ENCODE peak calls at places on chromosomes 12 and 14, in ten cellular contexts. Z is B cell, K is pancreas, X is coronary artery, A is progenitor cell of endocrine pancreas, H is fibroblast of lung, C is neural progenitor cell, R is dorsolateral prefrontal cortex, I is uterus, W is tibial artery. E is an unnamed sample.

GRCh38 chr14:74566174-74567125 is 45.6 kb downstream of the LTBP2 start:
- DNase-seq in R (no peak), C (no peak), W (no peak), X (no peak), Z (no peak), H (peak; percentile 23), K (no peak), A (no peak), I (no peak), E (no peak)

GRCh38 chr14:53047302-53047701 is 96.5 kb upstream of the FERMT2 start:
- DNase-seq in W (no peak), A (no peak), Z (no peak), X (no peak), I (no peak), H (no peak), R (no peak), C (no peak), K (no peak), E (no peak)

GRCh38 chr12:95205685-95206084 is 11.6 kb downstream of the FGD6 start:
- DNase-seq in R (no peak), X (no peak), K (no peak), Z (no peak), H (peak; percentile 89), A (no peak), W (no peak), I (peak; percentile 55), C (peak; percentile 45), E (no peak)

GRCh38 chr12:14691560-14691959 is 4.8 kb downstream of the GUCY2C start:
- DNase-seq in A (no peak), I (peak; percentile 24), W (peak; percentile 86), H (no peak), R (no peak), Z (peak; percentile 10), C (no peak), X (no peak), K (peak; percentile 12), E (peak; percentile 18)

GRCh38 chr14:72479471-72479931 is 414.4 kb downstream of the DPF3 start:
- DNase-seq in C (peak; percentile 22), R (no peak), I (no peak), A (no peak), K (no peak), Z (no peak), X (no peak), W (no peak), H (peak; percentile 47), E (no peak)

GRCh38 chr14:103563089-103563620 is 395 bp downstream of the COA8 start:
- DNase-seq in I (peak; percentile 46), A (no peak), Z (no peak), R (no peak), W (peak; percentile 47), H (no peak), X (no peak), K (peak; percentile 56), C (no peak), E (peak; percentile 82)

GRCh38 chr12:125540580-125541204 is 475.5 kb downstream of the AACS start:
- DNase-seq in K (no peak), Z (no peak), A (no peak), C (no peak), H (no peak), R (no peak), I (no peak), W (no peak), X (no peak), E (no peak)

GRCh38 chr14:51576899-51577298 is 74.8 kb upstream of the FRMD6 start:
- DNase-seq in H (peak; percentile 56), R (no peak), C (no peak), K (no peak), W (no peak), X (no peak), Z (no peak), I (no peak), A (no peak), E (no peak)

GRCh38 chr14:44979740-44980346 is 17.9 kb downstream of the TOGARAM1 start:
- DNase-seq in R (peak; percentile 66), I (peak; percentile 21), X (no peak), C (no peak), W (no peak), Z (no peak), H (peak; percentile 11), K (no peak), A (no peak), E (no peak)

GRCh38 chr14:89165810-89166209 is 251.2 kb downstream of the FOXN3 start:
- DNase-seq in Z (no peak), H (no peak), K (no peak), I (no peak), W (no peak), X (no peak), A (no peak), R (no peak), C (no peak), E (no peak)

GRCh38 chr12:120684523-120684932 is 2.4 kb upstream of the MLEC start:
- DNase-seq in X (no peak), A (no peak), K (no peak), Z (peak; percentile 27), C (no peak), I (no peak), H (no peak), R (no peak), W (no peak), E (no peak)

GRCh38 chr14:88848571-88848970 is 24.1 kb downstream of the TTC8 start:
- DNase-seq in R (no peak), W (no peak), I (no peak), H (peak; percentile 62), K (no peak), Z (no peak), X (no peak), C (no peak), A (no peak), E (no peak)

GRCh38 chr12:84508943-84509342 is 403.7 kb downstream of the SLC6A15 start:
- DNase-seq in X (no peak), I (no peak), W (peak; percentile 32), R (no peak), H (no peak), A (no peak), C (no peak), K (no peak), Z (no peak), E (no peak)

DNA sequence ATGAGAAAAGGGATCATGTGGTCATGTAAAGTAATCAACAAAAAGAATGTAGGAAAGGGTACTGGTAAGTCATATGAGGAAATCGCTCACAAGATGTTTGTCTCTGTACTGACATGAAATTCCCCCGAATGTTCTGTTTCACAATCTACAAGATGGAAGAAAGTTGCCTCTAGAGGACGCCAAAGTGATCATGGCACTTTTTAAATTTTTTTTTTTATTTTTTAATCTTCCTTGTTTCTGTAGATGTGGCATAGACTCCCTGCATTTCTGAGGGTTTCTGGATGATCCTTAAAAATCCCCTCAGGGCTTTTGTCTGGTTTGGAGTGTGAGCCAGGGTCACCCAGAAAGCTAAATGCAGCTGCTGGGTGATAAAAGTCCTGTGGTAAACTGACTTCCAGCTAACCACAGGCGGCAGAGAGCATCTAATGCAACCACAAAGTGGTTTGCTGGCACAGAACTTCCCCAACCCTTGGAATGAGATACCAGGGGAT is 393.6 kb downstream of the CCDC91 start:
- DNase-seq in A (no peak), H (peak; percentile 88), C (no peak), Z (no peak), X (no peak), I (no peak), K (no peak), R (no peak), W (no peak), E (no peak)
- TF ChIP-seq CTCF in A (no peak), H (no peak), C (peak; percentile 26), Z (no peak), X (no peak), I (no peak), K (no peak), R (no peak), W (no peak), E (no peak)

GRCh38 chr12:90938451-90938850 is 16.5 kb downstream of the CCER1 start:
- DNase-seq in R (no peak), H (peak; percentile 83), A (no peak), W (no peak), I (no peak), C (no peak), Z (no peak), X (no peak), K (no peak), E (no peak)

GRCh38 chr12:90945070-90945649 is 9.8 kb downstream of the CCER1 start:
- DNase-seq in K (no peak), C (peak; percentile 25), X (no peak), W (no peak), I (no peak), Z (peak; percentile 9), R (no peak), H (peak; percentile 34), A (no peak), E (no peak)

GRCh38 chr12:90943248-90943647 is 11.7 kb downstream of the CCER1 start:
- DNase-seq in R (no peak), X (no peak), H (no peak), C (no peak), W (no peak), A (no peak), K (no peak), I (no peak), Z (no peak), E (no peak)

GRCh38 chr12:90939382-90939781 is 15.6 kb downstream of the CCER1 start:
- DNase-seq in K (no peak), X (no peak), H (peak; percentile 6), R (no peak), A (no peak), Z (no peak), W (no peak), C (no peak), I (no peak), E (no peak)

GRCh38 chr12:90940872-90941499 is 14.0 kb downstream of the CCER1 start:
- DNase-seq in A (no peak), Z (peak; percentile 13), H (peak; percentile 63), K (no peak), I (no peak), W (no peak), C (peak; percentile 55), X (no peak), R (no peak), E (no peak)
- TF ChIP-seq CTCF in A (peak; percentile 85), Z (peak; percentile 66), H (peak; percentile 56), K (peak; percentile 26), I (peak; percentile 37), W (peak; percentile 46), C (peak; percentile 79), X (peak; percentile 28), R (peak; percentile 52), E (peak; percentile 66)

DNA sequence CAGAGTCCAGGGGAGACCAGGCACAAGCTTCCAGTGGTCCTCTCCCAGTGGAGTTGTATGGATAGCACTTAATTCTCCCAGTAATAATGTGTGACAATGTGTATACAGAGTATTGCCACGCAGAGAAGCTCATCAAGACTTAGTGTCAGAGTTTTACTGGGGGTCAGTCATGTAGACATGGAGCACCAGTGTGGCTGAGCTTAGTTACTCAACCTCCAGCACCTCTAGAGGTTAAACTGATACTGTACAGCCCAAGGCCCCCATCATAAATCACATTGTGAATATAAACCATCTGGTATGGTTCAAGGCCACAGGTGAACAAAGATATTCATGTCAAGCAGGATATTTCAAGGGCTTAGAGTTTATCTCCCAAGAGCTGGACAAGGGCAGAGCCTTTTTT is 378.1 kb upstream of the TMPO start:
- DNase-seq in A (no peak), K (no peak), C (no peak), I (no peak), W (no peak), R (no peak), Z (no peak), X (no peak), H (no peak), E (no peak)
- TF ChIP-seq CTCF in A (no peak), K (no peak), C (no peak), I (no peak), W (no peak), R (no peak), Z (no peak), X (no peak), H (no peak), E (no peak)

GRCh38 chr12:1591029-1591428 is 3.4 kb downstream of the FBXL14 start:
- DNase-seq in A (no peak), Z (no peak), R (no peak), I (no peak), C (peak; percentile 55), W (no peak), H (peak; percentile 45), K (no peak), X (no peak), E (peak; percentile 58)
- TF ChIP-seq CTCF in A (no peak), Z (no peak), R (no peak), I (no peak), C (peak; percentile 30), W (no peak), H (no peak), K (no peak), X (no peak), E (peak; percentile 31)

E was measured in Peyer's patch.